ENCODE peak calls at places on chromosomes 6 and 20, in nine cellular contexts. One of them, this sample, is unnamed. For H3K36me3, the result is how much of the 10 kb centered on the place peaks cover.

GRCh38 chr6:41966961-41967311 is 25.3 kb upstream of the CCND3 start:
- DNase-seq in adipocyte: peak
- DNase-seq in stomach: no peak
- DNase-seq in small intestine: no peak
- DNase-seq in effector memory CD4-positive, alpha-beta T cell: no peak
- DNase-seq in body of pancreas: no peak
- DNase-seq in tibial artery: no peak
- DNase-seq in psoas muscle: no peak
- DNase-seq in left lung: no peak
- DNase-seq in this sample: no peak

GRCh38 chr6:89353118-89353556 is 615 bp upstream of the UBE2J1 start:
- DNase-seq in adipocyte: no peak
- DNase-seq in stomach: no peak
- DNase-seq in small intestine: no peak
- DNase-seq in effector memory CD4-positive, alpha-beta T cell: no peak
- DNase-seq in body of pancreas: no peak
- DNase-seq in tibial artery: no peak
- DNase-seq in psoas muscle: no peak
- DNase-seq in left lung: no peak
- DNase-seq in this sample: no peak

GRCh38 chr6:116221067-116221466 is 32.8 kb downstream of the TSPYL4 start:
- DNase-seq in adipocyte: peak
- DNase-seq in stomach: no peak
- DNase-seq in small intestine: no peak
- DNase-seq in effector memory CD4-positive, alpha-beta T cell: no peak
- DNase-seq in body of pancreas: no peak
- DNase-seq in tibial artery: no peak
- DNase-seq in psoas muscle: no peak
- DNase-seq in left lung: no peak
- DNase-seq in this sample: no peak

GRCh38 chr20:45359406-45360148 is 3.4 kb upstream of the SYS1 start:
- DNase-seq in adipocyte: peak
- DNase-seq in stomach: peak
- DNase-seq in small intestine: peak
- DNase-seq in effector memory CD4-positive, alpha-beta T cell: no peak
- DNase-seq in body of pancreas: peak
- DNase-seq in tibial artery: no peak
- DNase-seq in psoas muscle: no peak
- DNase-seq in left lung: no peak
- DNase-seq in this sample: no peak

GRCh38 chr20:50315811-50316551 is 125.4 kb downstream of the CEBPB start:
- DNase-seq in adipocyte: no peak
- DNase-seq in stomach: no peak
- DNase-seq in small intestine: no peak
- DNase-seq in effector memory CD4-positive, alpha-beta T cell: no peak
- DNase-seq in body of pancreas: no peak
- DNase-seq in tibial artery: no peak
- DNase-seq in psoas muscle: no peak
- DNase-seq in left lung: no peak
- DNase-seq in this sample: no peak

GRCh38 chr20:14259691-14260090 is 77.7 kb downstream of the FLRT3 start:
- DNase-seq in adipocyte: peak
- DNase-seq in stomach: no peak
- DNase-seq in small intestine: no peak
- DNase-seq in effector memory CD4-positive, alpha-beta T cell: no peak
- DNase-seq in body of pancreas: no peak
- DNase-seq in tibial artery: no peak
- DNase-seq in psoas muscle: no peak
- DNase-seq in left lung: no peak
- DNase-seq in this sample: no peak

GRCh38 chr6:33894438-33894837 is 90.6 kb upstream of the MLN start:
- DNase-seq in adipocyte: peak
- DNase-seq in stomach: no peak
- DNase-seq in small intestine: no peak
- DNase-seq in effector memory CD4-positive, alpha-beta T cell: no peak
- DNase-seq in body of pancreas: peak
- DNase-seq in tibial artery: no peak
- DNase-seq in psoas muscle: no peak
- DNase-seq in left lung: peak
- DNase-seq in this sample: no peak

GRCh38 chr20:24991897-24992419 is 593 bp downstream of the APMAP start:
- DNase-seq in adipocyte: peak
- DNase-seq in stomach: peak
- DNase-seq in small intestine: peak
- DNase-seq in effector memory CD4-positive, alpha-beta T cell: no peak
- DNase-seq in body of pancreas: peak
- DNase-seq in tibial artery: no peak
- DNase-seq in psoas muscle: peak
- DNase-seq in left lung: peak
- DNase-seq in this sample: no peak

GRCh38 chr6:57040011-57040410 is 6.5 kb upstream of the KIAA1586 start:
- DNase-seq in adipocyte: no peak
- DNase-seq in stomach: no peak
- DNase-seq in small intestine: no peak
- DNase-seq in effector memory CD4-positive, alpha-beta T cell: no peak
- DNase-seq in body of pancreas: no peak
- DNase-seq in tibial artery: no peak
- DNase-seq in psoas muscle: no peak
- DNase-seq in left lung: no peak
- DNase-seq in this sample: no peak

DNA sequence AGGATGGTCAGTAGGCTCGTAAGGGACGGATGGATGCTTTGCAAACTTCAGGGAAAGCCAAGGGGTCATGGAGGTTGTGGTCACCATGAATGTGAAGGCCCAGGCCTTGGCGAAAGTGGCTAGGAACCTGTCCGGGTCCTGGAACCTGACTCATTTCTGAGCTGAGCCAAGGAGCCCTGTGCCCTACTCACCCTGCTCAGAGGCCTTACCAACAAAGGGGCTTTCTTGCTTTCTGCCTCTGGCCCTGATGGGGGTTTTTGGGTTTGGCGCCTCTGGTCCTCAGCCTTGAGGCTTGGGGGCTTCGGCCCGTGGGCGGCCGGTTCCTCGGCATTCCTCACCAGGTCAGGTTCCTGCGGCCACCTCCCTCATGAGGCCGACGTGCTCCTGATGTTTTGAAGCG is 155.1 kb downstream of the DTNBP1 start:
- DNase-seq in adipocyte: no peak
- DNase-seq in stomach: no peak
- DNase-seq in small intestine: no peak
- DNase-seq in effector memory CD4-positive, alpha-beta T cell: no peak
- DNase-seq in body of pancreas: no peak
- DNase-seq in tibial artery: no peak
- DNase-seq in psoas muscle: no peak
- DNase-seq in left lung: no peak
- DNase-seq in this sample: no peak
- H3K36me3 ChIP-seq in adipocyte: under half
- H3K36me3 ChIP-seq in stomach: half or more
- H3K36me3 ChIP-seq in small intestine: under half
- H3K36me3 ChIP-seq in effector memory CD4-positive, alpha-beta T cell: half or more
- H3K36me3 ChIP-seq in body of pancreas: under half
- H3K36me3 ChIP-seq in tibial artery: under half
- H3K36me3 ChIP-seq in psoas muscle: under half
- H3K36me3 ChIP-seq in left lung: half or more
- H3K36me3 ChIP-seq in this sample: half or more

GRCh38 chr6:74578339-74578738 is 627.5 kb downstream of the COL12A1 start:
- DNase-seq in adipocyte: peak
- DNase-seq in stomach: no peak
- DNase-seq in small intestine: no peak
- DNase-seq in effector memory CD4-positive, alpha-beta T cell: no peak
- DNase-seq in body of pancreas: no peak
- DNase-seq in tibial artery: no peak
- DNase-seq in psoas muscle: no peak
- DNase-seq in left lung: no peak
- DNase-seq in this sample: no peak
- H3K36me3 ChIP-seq in adipocyte: under half
- H3K36me3 ChIP-seq in stomach: under half
- H3K36me3 ChIP-seq in small intestine: under half
- H3K36me3 ChIP-seq in effector memory CD4-positive, alpha-beta T cell: under half
- H3K36me3 ChIP-seq in body of pancreas: under half
- H3K36me3 ChIP-seq in tibial artery: under half
- H3K36me3 ChIP-seq in psoas muscle: under half
- H3K36me3 ChIP-seq in left lung: under half
- H3K36me3 ChIP-seq in this sample: under half

GRCh38 chr6:157453978-157454377 is 73.0 kb downstream of the ZDHHC14 start:
- DNase-seq in adipocyte: no peak
- DNase-seq in stomach: no peak
- DNase-seq in small intestine: no peak
- DNase-seq in effector memory CD4-positive, alpha-beta T cell: no peak
- DNase-seq in body of pancreas: no peak
- DNase-seq in tibial artery: no peak
- DNase-seq in psoas muscle: no peak
- DNase-seq in left lung: no peak
- DNase-seq in this sample: no peak
- H3K36me3 ChIP-seq in adipocyte: under half
- H3K36me3 ChIP-seq in stomach: under half
- H3K36me3 ChIP-seq in small intestine: under half
- H3K36me3 ChIP-seq in effector memory CD4-positive, alpha-beta T cell: under half
- H3K36me3 ChIP-seq in body of pancreas: under half
- H3K36me3 ChIP-seq in tibial artery: under half
- H3K36me3 ChIP-seq in psoas muscle: under half
- H3K36me3 ChIP-seq in left lung: under half
- H3K36me3 ChIP-seq in this sample: under half

GRCh38 chr20:41173791-41174341 is 36.5 kb downstream of the PLCG1 start:
- DNase-seq in adipocyte: no peak
- DNase-seq in stomach: peak
- DNase-seq in small intestine: no peak
- DNase-seq in effector memory CD4-positive, alpha-beta T cell: no peak
- DNase-seq in body of pancreas: no peak
- DNase-seq in tibial artery: peak
- DNase-seq in psoas muscle: no peak
- DNase-seq in left lung: no peak
- DNase-seq in this sample: no peak
- H3K36me3 ChIP-seq in adipocyte: half or more
- H3K36me3 ChIP-seq in stomach: half or more
- H3K36me3 ChIP-seq in small intestine: under half
- H3K36me3 ChIP-seq in effector memory CD4-positive, alpha-beta T cell: half or more
- H3K36me3 ChIP-seq in body of pancreas: under half
- H3K36me3 ChIP-seq in tibial artery: under half
- H3K36me3 ChIP-seq in psoas muscle: under half
- H3K36me3 ChIP-seq in left lung: half or more
- H3K36me3 ChIP-seq in this sample: half or more

GRCh38 chr20:32152421-32153155 is 43.1 kb downstream of the TM9SF4 start:
- DNase-seq in adipocyte: no peak
- DNase-seq in stomach: no peak
- DNase-seq in small intestine: peak
- DNase-seq in effector memory CD4-positive, alpha-beta T cell: no peak
- DNase-seq in body of pancreas: no peak
- DNase-seq in tibial artery: no peak
- DNase-seq in psoas muscle: no peak
- DNase-seq in left lung: no peak
- DNase-seq in this sample: no peak

GRCh38 chr20:32153771-32154170 is 44.3 kb downstream of the TM9SF4 start:
- DNase-seq in adipocyte: no peak
- DNase-seq in stomach: no peak
- DNase-seq in small intestine: no peak
- DNase-seq in effector memory CD4-positive, alpha-beta T cell: no peak
- DNase-seq in body of pancreas: no peak
- DNase-seq in tibial artery: no peak
- DNase-seq in psoas muscle: no peak
- DNase-seq in left lung: no peak
- DNase-seq in this sample: no peak

GRCh38 chr20:32150291-32150848 is 40.9 kb downstream of the TM9SF4 start:
- DNase-seq in adipocyte: no peak
- DNase-seq in stomach: no peak
- DNase-seq in small intestine: no peak
- DNase-seq in effector memory CD4-positive, alpha-beta T cell: no peak
- DNase-seq in body of pancreas: no peak
- DNase-seq in tibial artery: no peak
- DNase-seq in psoas muscle: no peak
- DNase-seq in left lung: no peak
- DNase-seq in this sample: no peak

GRCh38 chr20:32155017-32155965 is 45.8 kb downstream of the TM9SF4 start:
- DNase-seq in adipocyte: peak
- DNase-seq in stomach: peak
- DNase-seq in small intestine: peak
- DNase-seq in effector memory CD4-positive, alpha-beta T cell: no peak
- DNase-seq in body of pancreas: peak
- DNase-seq in tibial artery: peak
- DNase-seq in psoas muscle: peak
- DNase-seq in left lung: peak
- DNase-seq in this sample: no peak

DNA sequence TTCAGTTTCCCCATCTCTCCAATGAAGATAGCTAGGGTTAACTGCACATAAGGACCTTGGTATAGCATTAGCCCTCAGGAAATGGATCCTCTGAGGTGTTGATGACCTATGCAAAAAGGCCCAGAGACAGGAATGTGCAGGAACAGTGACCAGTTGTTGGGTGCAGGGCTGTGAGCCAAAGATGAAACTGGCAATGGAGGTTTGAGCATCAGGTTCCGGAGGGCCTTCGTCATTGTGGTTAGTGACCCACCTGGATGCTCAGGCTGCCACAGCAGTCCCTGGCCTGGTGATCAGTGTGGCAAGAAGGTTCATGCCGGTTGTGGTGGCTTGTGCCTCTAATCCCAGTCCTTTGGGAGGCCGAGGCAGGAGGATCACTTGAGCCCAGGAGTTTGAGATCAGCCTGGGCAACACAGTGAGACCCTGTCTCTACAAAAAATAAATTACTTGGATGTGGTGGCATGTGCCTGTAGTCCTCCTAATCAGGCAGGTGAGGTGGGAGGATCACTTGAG is 43.7 kb downstream of the TM9SF4 start:
- DNase-seq in adipocyte: no peak
- DNase-seq in stomach: no peak
- DNase-seq in small intestine: no peak
- DNase-seq in effector memory CD4-positive, alpha-beta T cell: no peak
- DNase-seq in body of pancreas: no peak
- DNase-seq in tibial artery: no peak
- DNase-seq in psoas muscle: no peak
- DNase-seq in left lung: no peak
- DNase-seq in this sample: no peak
- H3K36me3 ChIP-seq in adipocyte: half or more
- H3K36me3 ChIP-seq in stomach: half or more
- H3K36me3 ChIP-seq in small intestine: under half
- H3K36me3 ChIP-seq in effector memory CD4-positive, alpha-beta T cell: under half
- H3K36me3 ChIP-seq in body of pancreas: under half
- H3K36me3 ChIP-seq in tibial artery: under half
- H3K36me3 ChIP-seq in psoas muscle: under half
- H3K36me3 ChIP-seq in left lung: half or more
- H3K36me3 ChIP-seq in this sample: under half

This sample was measured in SK-N-MC.